ENCODE peak calls at places on chromosomes 11 and 22, in five cellular contexts. M is COLO829; N is stimulated activated CD4-positive, alpha-beta T cell treated with anti-CD3 and anti-CD28 coated beads, Interleukin-1b, Interleukin-23, amount 100 ng/mL, for 4 hours; J is activated naive CD4-positive, alpha-beta T cell treated with anti-CD3 and anti-CD28 coated beads for 36 hours; O is lower lobe of right lung. C is an unnamed sample.

GRCh38 chr22:31083377-31083768 is 2.3 kb downstream of the SMTN start:
- DNase-seq in M (no peak), O (no peak), J (no peak), N (no peak), C (no peak)

GRCh38 chr11:115191761-115192160 is 312.5 kb downstream of the CADM1 start:
- DNase-seq in M (no peak), N (no peak), O (no peak), J (no peak), C (no peak)

GRCh38 chr11:59184876-59185275 is 12.9 kb downstream of the DTX4 start:
- DNase-seq in M (no peak), J (no peak), O (no peak), N (no peak), C (no peak)

GRCh38 chr11:74543991-74544390 is 48.4 kb upstream of the POLD3 start:
- DNase-seq in N (no peak), M (no peak), J (peak), O (no peak), C (no peak)

GRCh38 chr22:47190276-47190956 is 428.0 kb downstream of the TBC1D22A start:
- DNase-seq in O (peak), J (no peak), N (no peak), M (no peak), C (no peak)

GRCh38 chr11:113151502-113151901 is 162.9 kb upstream of the TTC12 start:
- DNase-seq in J (no peak), M (no peak), N (no peak), O (no peak), C (no peak)

GRCh38 chr22:20187777-20188566 is 37.1 kb upstream of the CCDC188 start:
- DNase-seq in M (no peak), J (no peak), O (no peak), N (no peak), C (no peak)

GRCh38 chr11:94933225-94934130 is 39.9 kb downstream of the CWC15 start:
- DNase-seq in O (no peak), J (no peak), M (no peak), N (no peak), C (peak)

GRCh38 chr11:33736148-33736809 is at the start of gene CD59:
- DNase-seq in J (peak), M (peak), N (peak), O (peak), C (peak)

GRCh38 chr22:27419473-27419872 is 382.1 kb downstream of the MN1 start:
- DNase-seq in N (no peak), O (no peak), J (no peak), M (no peak), C (no peak)

GRCh38 chr22:20221421-20222340 is 46.4 kb downstream of the RTN4R start:
- DNase-seq in M (no peak), J (no peak), N (no peak), O (no peak), C (no peak)

GRCh38 chr11:12552677-12553076 is 121.5 kb upstream of the TEAD1 start:
- DNase-seq in N (no peak), O (no peak), J (no peak), M (no peak), C (peak)

GRCh38 chr11:134508219-134508990 is 96.4 kb upstream of the B3GAT1 start:
- DNase-seq in J (no peak), O (no peak), M (no peak), N (no peak), C (no peak)

GRCh38 chr22:24845036-24845918 is 39.3 kb downstream of the SGSM1 start:
- DNase-seq in O (no peak), J (peak), N (no peak), M (no peak), C (peak)

GRCh38 chr11:20658135-20658534 is 11.3 kb upstream of the NELL1 start:
- DNase-seq in O (no peak), M (no peak), J (no peak), N (no peak), C (no peak)

GRCh38 chr11:58067685-58068084 is 36.9 kb downstream of the OR6Q1 start:
- DNase-seq in O (no peak), M (no peak), N (no peak), J (no peak), C (no peak)

GRCh38 chr22:34015642-34016041 is 95.4 kb upstream of the LARGE1 start:
- DNase-seq in O (no peak), J (no peak), N (no peak), M (no peak), C (no peak)

GRCh38 chr22:35648066-35649025 is at the start of gene APOL6:
- DNase-seq in J (peak), O (no peak), N (peak), M (peak), C (peak)

GRCh38 chr11:126607374-126607773 is 251.9 kb downstream of the ST3GAL4 start:
- DNase-seq in O (no peak), M (peak), J (peak), N (no peak), C (peak)

GRCh38 chr11:23192256-23192655 is 332.0 kb upstream of the CCDC179 start:
- DNase-seq in M (no peak), O (no peak), N (no peak), J (no peak), C (peak)

GRCh38 chr22:30017375-30017774 is 62.9 kb upstream of the HORMAD2 start:
- DNase-seq in O (no peak), J (no peak), M (no peak), N (no peak), C (peak)

GRCh38 chr11:125167292-125167953 is 2.9 kb downstream of the PKNOX2 start:
- DNase-seq in N (no peak), O (no peak), M (no peak), J (no peak), C (peak)

GRCh38 chr11:122897606-122898210 is 15.1 kb downstream of the JHY start:
- DNase-seq in N (no peak), M (no peak), J (no peak), O (no peak), C (peak)

GRCh38 chr11:72842126-72842525 is 27.9 kb downstream of the ATG16L2 start:
- DNase-seq in M (no peak), O (no peak), J (no peak), N (no peak), C (no peak)

GRCh38 chr11:103958475-103959215 is 77.8 kb upstream of the DDI1 start:
- DNase-seq in M (no peak), O (no peak), N (no peak), J (no peak), C (peak)

GRCh38 chr22:44930016-44930710 is 79.6 kb downstream of the PHF21B start:
- DNase-seq in J (no peak), N (no peak), O (no peak), M (no peak), C (no peak)

GRCh38 chr11:130781906-130782305 is 134.4 kb downstream of the SNX19 start:
- DNase-seq in M (no peak), J (no peak), O (no peak), N (no peak), C (peak)

GRCh38 chr11:84922836-84923235 is 704.3 kb downstream of the DLG2 start:
- DNase-seq in M (no peak), O (no peak), N (no peak), J (no peak), C (no peak)

GRCh38 chr11:65525659-65526480 is 987 bp downstream of the SCYL1 start:
- DNase-seq in M (no peak), O (peak), N (no peak), J (no peak), C (no peak)

GRCh38 chr22:49626361-49627216 is 201.1 kb downstream of the BRD1 start:
- DNase-seq in O (peak), N (no peak), M (no peak), J (no peak), C (no peak)

GRCh38 chr11:32893947-32894827 is 1.6 kb downstream of the QSER1 start:
- DNase-seq in M (peak), J (peak), N (peak), O (no peak), C (peak)

GRCh38 chr22:44453441-44454112 is 44.5 kb downstream of the RTL6 start:
- DNase-seq in N (no peak), M (no peak), J (no peak), O (no peak), C (no peak)

GRCh38 chr11:4181780-4182721 is 87.5 kb downstream of the RRM1 start:
- DNase-seq in M (peak), J (peak), N (no peak), O (peak), C (peak)

GRCh38 chr11:3208272-3208671 is 10.3 kb downstream of the MRGPRG start:
- DNase-seq in N (no peak), J (no peak), O (no peak), M (no peak), C (no peak)

GRCh38 chr11:9076046-9076445 is 15.4 kb downstream of the SCUBE2 start:
- DNase-seq in J (no peak), M (no peak), N (no peak), O (no peak), C (no peak)

GRCh38 chr11:72478596-72479143 is 44.3 kb upstream of the CLPB start:
- DNase-seq in O (no peak), N (no peak), M (no peak), J (no peak), C (no peak)

GRCh38 chr11:68354181-68354872 is 41.9 kb downstream of the LRP5 start:
- DNase-seq in N (no peak), M (peak), O (peak), J (no peak), C (peak)

C was measured in iris pigment epithelial cell.